ENCODE peak calls at places on chromosomes 3 and 15, in nine cellular contexts. B, E, W, G, P, X, C, N and T are unnamed samples.

GRCh38 chr3:48436855-48437254 is 3.1 kb downstream of the CCDC51 start:
- DNase-seq in B (no peak), E (no peak), W (no peak), G (no peak), P (no peak), X (no peak), C (no peak), N (no peak), T (no peak)

GRCh38 chr3:64895095-64895494 is 207.3 kb upstream of the ADAMTS9 start:
- DNase-seq in B (no peak), E (no peak), W (no peak), G (no peak), P (no peak), X (no peak), C (no peak), N (no peak), T (no peak)

GRCh38 chr3:134333522-134334181 is 40.6 kb downstream of the AMOTL2 start:
- DNase-seq in B (no peak), E (peak), W (no peak), G (no peak), P (no peak), X (peak), C (peak), N (peak), T (no peak)

GRCh38 chr15:30953731-30954378 is 37.6 kb downstream of the MTMR10 start:
- DNase-seq in B (no peak), E (peak), W (peak), G (no peak), P (no peak), X (peak), C (peak), N (peak), T (no peak)

GRCh38 chr15:35827949-35828348 is 282.0 kb upstream of the DPH6 start:
- DNase-seq in B (no peak), E (no peak), W (no peak), G (no peak), P (no peak), X (no peak), C (no peak), N (no peak), T (no peak)

GRCh38 chr15:84982301-84982920 is 755 bp downstream of the PDE8A start:
- DNase-seq in B (no peak), E (peak), W (no peak), G (no peak), P (peak), X (no peak), C (no peak), N (peak), T (peak)

GRCh38 chr15:89004726-89005030 is 83.6 kb upstream of the ABHD2 start:
- DNase-seq in B (no peak), E (no peak), W (no peak), G (no peak), P (no peak), X (no peak), C (no peak), N (no peak), T (no peak)

GRCh38 chr3:69250014-69250413 is 127.6 kb upstream of the LMOD3 start:
- DNase-seq in B (no peak), E (peak), W (no peak), G (no peak), P (no peak), X (no peak), C (no peak), N (no peak), T (peak)

GRCh38 chr3:105647047-105647446 is 221.8 kb downstream of the CBLB start:
- DNase-seq in B (no peak), E (peak), W (peak), G (no peak), P (no peak), X (peak), C (peak), N (peak), T (no peak)

GRCh38 chr3:131033480-131034080 is 6.9 kb downstream of the NEK11 start:
- DNase-seq in B (no peak), E (no peak), W (peak), G (no peak), P (peak), X (no peak), C (peak), N (no peak), T (no peak)

GRCh38 chr15:101723161-101723873 is 956 bp downstream of the TARS3 start:
- DNase-seq in B (no peak), E (peak), W (no peak), G (no peak), P (peak), X (no peak), C (peak), N (peak), T (peak)

GRCh38 chr3:58534592-58535494 is 2.1 kb downstream of the ACOX2 start:
- DNase-seq in B (no peak), E (no peak), W (no peak), G (no peak), P (no peak), X (no peak), C (no peak), N (no peak), T (no peak)

GRCh38 chr3:14869877-14870563 is 51.3 kb downstream of the FGD5 start:
- DNase-seq in B (no peak), E (no peak), W (no peak), G (no peak), P (no peak), X (no peak), C (no peak), N (peak), T (no peak)

GRCh38 chr3:126499401-126499800 is 18.2 kb downstream of the UROC1 start:
- DNase-seq in B (no peak), E (no peak), W (no peak), G (no peak), P (no peak), X (no peak), C (no peak), N (no peak), T (no peak)

GRCh38 chr3:133268772-133269171 is 131.1 kb upstream of the BFSP2 start:
- DNase-seq in B (peak), E (no peak), W (no peak), G (no peak), P (no peak), X (no peak), C (no peak), N (no peak), T (no peak)

GRCh38 chr15:39183177-39183881 is 397.6 kb upstream of the THBS1 start:
- DNase-seq in B (no peak), E (no peak), W (no peak), G (no peak), P (no peak), X (no peak), C (no peak), N (no peak), T (no peak)

GRCh38 chr15:40755821-40756220 is 767 bp upstream of the RMDN3 start:
- DNase-seq in B (no peak), E (no peak), W (no peak), G (no peak), P (no peak), X (no peak), C (no peak), N (no peak), T (no peak)

GRCh38 chr3:176765491-176765890 is 431.8 kb downstream of the TBL1XR1 start:
- DNase-seq in B (no peak), E (no peak), W (no peak), G (no peak), P (no peak), X (no peak), C (no peak), N (no peak), T (no peak)

GRCh38 chr3:72177075-72178050 is 392.4 kb upstream of the PROK2 start:
- DNase-seq in B (no peak), E (no peak), W (no peak), G (no peak), P (peak), X (no peak), C (peak), N (no peak), T (no peak)

GRCh38 chr3:129602730-129603560 is 3.5 kb downstream of the PLXND1 start:
- DNase-seq in B (no peak), E (peak), W (no peak), G (no peak), P (no peak), X (peak), C (peak), N (peak), T (no peak)

GRCh38 chr15:23687143-23687470 is at the start of gene NDN:
- DNase-seq in B (no peak), E (peak), W (peak), G (no peak), P (no peak), X (peak), C (no peak), N (peak), T (no peak)

GRCh38 chr3:197555281-197556261 is at the start of gene BDH1:
- DNase-seq in B (peak), E (no peak), W (no peak), G (no peak), P (peak), X (no peak), C (no peak), N (peak), T (peak)

GRCh38 chr15:70062321-70062956 is 35.3 kb downstream of the TLE3 start:
- DNase-seq in B (no peak), E (peak), W (no peak), G (peak), P (no peak), X (peak), C (peak), N (peak), T (no peak)

GRCh38 chr15:66115568-66116206 is 137.9 kb downstream of the MEGF11 start:
- DNase-seq in B (no peak), E (no peak), W (no peak), G (no peak), P (peak), X (no peak), C (no peak), N (no peak), T (peak)

GRCh38 chr3:45938858-45939257 is 4.4 kb upstream of the CXCR6 start:
- DNase-seq in B (peak), E (peak), W (peak), G (no peak), P (peak), X (peak), C (peak), N (peak), T (peak)

GRCh38 chr15:43974852-43975251 is 148.1 kb downstream of the WDR76 start:
- DNase-seq in B (no peak), E (peak), W (no peak), G (no peak), P (no peak), X (no peak), C (no peak), N (no peak), T (no peak)

GRCh38 chr15:70533931-70534742 is 229.2 kb downstream of the UACA start:
- DNase-seq in B (no peak), E (no peak), W (no peak), G (no peak), P (no peak), X (peak), C (no peak), N (no peak), T (no peak)